ENCODE peak calls at places on chromosome 22, in four cellular contexts. W is colonic mucosa, B is mammary epithelial cell, X is mucosa of descending colon. P is an unnamed sample. For H3K9me3, the result is how much of the 10 kb centered on the place peaks cover.

GRCh38 chr22:39574779-39575551 is 4.4 kb downstream of the CACNA1I start:
- DNase-seq in W (no peak), B (peak), X (no peak), P (no peak)

GRCh38 chr22:40300884-40301672 is 45.2 kb upstream of the ADSL start:
- DNase-seq in W (no peak), B (no peak), X (no peak), P (no peak)

GRCh38 chr22:29096736-29097669 is 24.2 kb downstream of the KREMEN1 start:
- DNase-seq in W (peak), B (no peak), X (no peak), P (no peak)

GRCh38 chr22:28075260-28075981 is 156.4 kb upstream of the PITPNB start:
- DNase-seq in W (peak), B (peak), X (peak), P (peak)

GRCh38 chr22:30858976-30859713 is 109.4 kb downstream of the MORC2 start:
- DNase-seq in W (no peak), B (no peak), X (no peak), P (no peak)

GRCh38 chr22:42997577-42997976 is 17.4 kb downstream of the PACSIN2 start:
- DNase-seq in W (no peak), B (no peak), X (no peak), P (no peak)

GRCh38 chr22:23197836-23198235 is 17.5 kb downstream of the BCR start:
- DNase-seq in W (no peak), B (no peak), X (no peak), P (no peak)

GRCh38 chr22:31081963-31082605 is 966 bp downstream of the SMTN start:
- DNase-seq in W (no peak), B (peak), X (no peak), P (no peak)

GRCh38 chr22:40247976-40248375 is 70.3 kb downstream of the TNRC6B start:
- DNase-seq in W (no peak), B (no peak), X (no peak), P (no peak)

GRCh38 chr22:42062506-42063190 is 8.0 kb downstream of the NAGA start:
- DNase-seq in W (peak), B (no peak), X (no peak), P (no peak)

GRCh38 chr22:39496131-39496838 is 5.8 kb upstream of the MIEF1 start:
- DNase-seq in W (peak), B (peak), X (peak), P (peak)

GRCh38 chr22:22867996-22868715 is 19.5 kb upstream of the IGLL5 start:
- DNase-seq in W (no peak), B (no peak), X (no peak), P (no peak)

GRCh38 chr22:28077166-28077565 is 158.1 kb upstream of the PITPNB start:
- DNase-seq in W (no peak), B (no peak), X (no peak), P (no peak)

GRCh38 chr22:19473578-19473977 is 5.4 kb downstream of the UFD1 start:
- DNase-seq in W (no peak), B (no peak), X (no peak), P (no peak)

GRCh38 chr22:27670701-27671412 is 130.7 kb downstream of the MN1 start:
- DNase-seq in W (no peak), B (no peak), X (peak), P (no peak)

GRCh38 chr22:17087176-17088131 is 2.7 kb downstream of the IL17RA start:
- DNase-seq in W (no peak), B (no peak), X (peak), P (no peak)

GRCh38 chr22:32574397-32574796 is 99.8 kb downstream of the FBXO7 start:
- DNase-seq in W (no peak), B (peak), X (no peak), P (no peak)

GRCh38 chr22:41841085-41841712 is 8.3 kb downstream of the SREBF2 start:
- DNase-seq in W (peak), B (no peak), X (peak), P (no peak)

GRCh38 chr22:41939981-41940852 is 6.7 kb downstream of the CENPM start:
- DNase-seq in W (peak), B (no peak), X (peak), P (peak)

GRCh38 chr22:38494939-38495338 is 11.2 kb downstream of the DDX17 start:
- DNase-seq in W (no peak), B (no peak), X (no peak), P (no peak)
- TF ChIP-seq CTCF in W (no peak), B (no peak), X (no peak), P (no peak)

DNA sequence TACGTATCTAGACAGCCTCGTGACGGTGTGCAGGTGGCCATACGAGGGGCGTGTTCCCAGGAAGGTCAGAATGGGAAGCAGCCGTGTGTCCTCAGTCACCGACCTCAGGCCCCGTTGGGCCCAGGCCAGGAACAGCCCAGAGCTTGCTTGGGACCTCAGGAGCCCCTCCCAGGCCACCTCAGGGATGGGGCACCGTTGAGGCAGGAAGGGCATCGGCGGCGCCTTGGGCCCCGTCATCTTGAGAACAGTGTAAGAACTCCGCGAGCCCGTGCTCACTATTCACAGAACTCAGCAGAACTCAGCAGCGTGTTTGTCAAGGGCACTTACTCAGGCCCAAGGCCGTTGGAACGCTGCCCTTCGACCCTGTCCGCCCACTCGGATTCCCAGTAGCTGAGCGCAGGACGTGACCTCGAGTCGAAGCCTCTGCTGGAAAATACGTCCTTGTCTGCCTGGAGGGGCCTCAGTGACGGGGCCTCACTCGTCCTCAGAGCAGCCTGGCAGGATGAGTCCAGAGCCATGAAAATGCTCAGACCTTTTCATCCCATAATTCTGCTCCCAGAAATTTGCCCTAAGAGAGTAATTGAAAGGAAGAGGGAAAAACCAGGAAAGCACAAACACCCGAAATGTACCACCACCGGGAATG is 1134.8 kb downstream of the BRD1 start:
- DNase-seq in W (no peak), B (no peak), X (no peak), P (peak)
- H3K9me3 ChIP-seq in W (under half), B (under half), X (under half), P (under half)

GRCh38 chr22:26445577-26446275 is 16.7 kb downstream of the ASPHD2 start:
- DNase-seq in W (no peak), B (no peak), X (no peak), P (no peak)
- TF ChIP-seq CTCF in W (no peak), B (no peak), X (no peak), P (no peak)

GRCh38 chr22:49655168-49655812 is 172.4 kb downstream of the BRD1 start:
- DNase-seq in W (no peak), B (no peak), X (no peak), P (peak)
- H3K9me3 ChIP-seq in W (under half), B (under half), X (under half), P (under half)

GRCh38 chr22:37018086-37018814 is 997 bp downstream of the TST start:
- DNase-seq in W (no peak), B (no peak), X (peak), P (no peak)

GRCh38 chr22:37021041-37021440 is 1.5 kb downstream of the MPST start:
- DNase-seq in W (peak), B (no peak), X (peak), P (no peak)

GRCh38 chr22:37018815-37019308 is 385 bp downstream of the TST start:
- DNase-seq in W (peak), B (peak), X (peak), P (peak)

GRCh38 chr22:37020192-37020479 is 594 bp downstream of the MPST start:
- DNase-seq in W (peak), B (peak), X (peak), P (no peak)

GRCh38 chr22:37019309-37020191 is at the start of the genes MPST and TST:
- DNase-seq in W (peak), B (peak), X (peak), P (peak)
- TF ChIP-seq CTCF in W (no peak), B (no peak), X (no peak), P (peak)

DNA sequence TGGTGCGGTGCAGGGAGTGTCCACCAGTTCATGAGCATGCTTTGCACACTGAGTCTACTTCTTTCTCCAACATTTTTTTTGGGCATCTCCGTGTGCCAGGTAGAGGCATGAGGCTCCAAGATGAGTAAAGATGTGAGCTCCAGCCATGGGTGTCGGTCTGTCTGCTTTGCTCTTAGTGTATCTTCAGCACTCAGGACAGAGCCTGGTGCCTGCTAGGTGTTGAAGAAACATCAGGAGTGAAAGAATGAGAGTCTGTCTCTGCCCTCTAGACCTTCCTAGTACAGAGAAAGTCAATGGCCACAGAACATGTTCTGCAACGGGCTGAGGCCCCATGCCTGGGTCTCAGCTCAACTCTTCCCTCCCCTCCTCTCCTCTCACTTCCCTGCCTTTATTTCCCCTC is 486.5 kb downstream of the TBC1D22A start:
- DNase-seq in W (no peak), B (no peak), X (no peak), P (no peak)
- H3K9me3 ChIP-seq in W (under half), B (under half), X (under half), P (under half)

GRCh38 chr22:44723801-44724200 is 21.8 kb downstream of the PRR5 start:
- DNase-seq in W (no peak), B (peak), X (no peak), P (no peak)

GRCh38 chr22:44719586-44720368 is 17.8 kb downstream of the PRR5 start:
- DNase-seq in W (no peak), B (no peak), X (peak), P (no peak)

GRCh38 chr22:44718418-44718817 is 16.4 kb downstream of the PRR5 start:
- DNase-seq in W (no peak), B (no peak), X (no peak), P (no peak)

GRCh38 chr22:44722611-44723010 is 20.6 kb downstream of the PRR5 start:
- DNase-seq in W (no peak), B (no peak), X (no peak), P (no peak)

DNA sequence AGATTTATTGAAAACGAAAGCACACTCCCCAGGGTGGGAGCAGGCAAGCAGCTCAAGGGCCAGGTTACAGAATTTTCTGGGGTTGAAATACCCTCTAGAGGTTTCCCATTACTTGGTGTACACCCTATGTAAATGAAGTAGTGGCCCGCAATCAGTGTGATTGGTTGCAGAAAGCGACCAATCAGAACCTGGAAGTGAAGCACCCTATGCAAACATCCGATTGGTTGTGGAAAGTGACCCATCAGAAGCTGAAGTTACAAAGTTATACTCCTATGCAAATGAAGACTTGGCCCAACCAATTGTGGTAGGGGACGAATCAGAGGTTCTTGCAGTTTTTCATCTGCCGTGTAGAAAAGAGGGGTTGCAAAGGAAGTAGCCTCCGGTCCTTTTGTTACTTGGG is 19.2 kb downstream of the PRR5 start:
- DNase-seq in W (no peak), B (no peak), X (no peak), P (no peak)
- TF ChIP-seq CTCF in W (no peak), B (no peak), X (no peak), P (no peak)

GRCh38 chr22:48849963-48850657 is 977.6 kb downstream of the BRD1 start:
- DNase-seq in W (no peak), B (no peak), X (no peak), P (no peak)
- H3K9me3 ChIP-seq in W (under half), B (under half), X (under half), P (under half)

GRCh38 chr22:25028841-25029141 is 76.3 kb downstream of the KIAA1671 start:
- DNase-seq in W (no peak), B (no peak), X (no peak), P (no peak)
- TF ChIP-seq CTCF in W (no peak), B (no peak), X (no peak), P (no peak)

GRCh38 chr22:47284360-47284759 is 521.9 kb downstream of the TBC1D22A start:
- DNase-seq in W (no peak), B (no peak), X (no peak), P (no peak)
- H3K9me3 ChIP-seq in W (under half), B (under half), X (under half), P (under half)